ENCODE peak calls at places on chromosomes 13 and 19, in seven cellular contexts. One of them, this sample, is unnamed.

GRCh38 chr13:95553614-95554385 is 1.3 kb downstream of the CLDN10 start:
- DNase-seq in H9: peak; percentile 52
- DNase-seq in left ventricle myocardium inferior: no peak
- DNase-seq in ovary: no peak
- DNase-seq in tibial nerve: no peak
- DNase-seq in heart right ventricle: no peak
- DNase-seq in pancreas: peak; percentile 73
- DNase-seq in this sample: no peak

GRCh38 chr19:48419158-48419920 is 25.9 kb downstream of the GRIN2D start:
- DNase-seq in H9: peak; percentile 86
- DNase-seq in heart right ventricle: no peak
- DNase-seq in left ventricle myocardium inferior: peak; percentile 43
- DNase-seq in ovary: peak; percentile 42
- DNase-seq in pancreas: no peak
- DNase-seq in tibial nerve: no peak
- DNase-seq in this sample: peak; percentile 45

GRCh38 chr19:58196911-58197616 is 14.2 kb downstream of the ZNF274 start:
- DNase-seq in heart right ventricle: no peak
- DNase-seq in H9: no peak
- DNase-seq in left ventricle myocardium inferior: no peak
- DNase-seq in pancreas: no peak
- DNase-seq in tibial nerve: no peak
- DNase-seq in ovary: no peak
- DNase-seq in this sample: no peak

GRCh38 chr13:28744091-28744536 is 25.3 kb upstream of the SLC46A3 start:
- DNase-seq in left ventricle myocardium inferior: no peak
- DNase-seq in tibial nerve: no peak
- DNase-seq in pancreas: no peak
- DNase-seq in H9: peak; percentile 58
- DNase-seq in ovary: no peak
- DNase-seq in heart right ventricle: peak; percentile 11
- DNase-seq in this sample: no peak

GRCh38 chr13:100454876-100455275 is 133.7 kb downstream of the GGACT start:
- DNase-seq in heart right ventricle: no peak
- DNase-seq in pancreas: no peak
- DNase-seq in H9: no peak
- DNase-seq in tibial nerve: no peak
- DNase-seq in left ventricle myocardium inferior: no peak
- DNase-seq in ovary: no peak
- DNase-seq in this sample: no peak

GRCh38 chr13:21005193-21005592 is 56.2 kb downstream of the LATS2 start:
- DNase-seq in tibial nerve: no peak
- DNase-seq in pancreas: no peak
- DNase-seq in left ventricle myocardium inferior: no peak
- DNase-seq in ovary: no peak
- DNase-seq in H9: no peak
- DNase-seq in heart right ventricle: no peak
- DNase-seq in this sample: no peak

GRCh38 chr13:40452741-40453665 is 213.4 kb downstream of the FOXO1 start:
- DNase-seq in pancreas: no peak
- DNase-seq in left ventricle myocardium inferior: no peak
- DNase-seq in heart right ventricle: no peak
- DNase-seq in tibial nerve: no peak
- DNase-seq in ovary: no peak
- DNase-seq in H9: no peak
- DNase-seq in this sample: peak; percentile 22

GRCh38 chr13:65287405-65287804 is 1942.7 kb downstream of the PCDH9 start:
- DNase-seq in tibial nerve: no peak
- DNase-seq in heart right ventricle: no peak
- DNase-seq in H9: no peak
- DNase-seq in left ventricle myocardium inferior: no peak
- DNase-seq in pancreas: no peak
- DNase-seq in ovary: no peak
- DNase-seq in this sample: no peak

GRCh38 chr19:5282926-5283325 is 57.7 kb downstream of the PTPRS start:
- DNase-seq in left ventricle myocardium inferior: peak; percentile 73
- DNase-seq in H9: no peak
- DNase-seq in heart right ventricle: no peak
- DNase-seq in ovary: no peak
- DNase-seq in pancreas: no peak
- DNase-seq in tibial nerve: peak; percentile 46
- DNase-seq in this sample: no peak

GRCh38 chr13:46295531-46296464 is 84.1 kb downstream of the LRRC63 start:
- DNase-seq in H9: no peak
- DNase-seq in heart right ventricle: no peak
- DNase-seq in pancreas: no peak
- DNase-seq in tibial nerve: no peak
- DNase-seq in ovary: no peak
- DNase-seq in left ventricle myocardium inferior: no peak
- DNase-seq in this sample: peak; percentile 4

GRCh38 chr19:48158210-48158790 is 11.8 kb downstream of the LIG1 start:
- DNase-seq in left ventricle myocardium inferior: no peak
- DNase-seq in tibial nerve: no peak
- DNase-seq in H9: no peak
- DNase-seq in ovary: no peak
- DNase-seq in heart right ventricle: no peak
- DNase-seq in pancreas: no peak
- DNase-seq in this sample: no peak

GRCh38 chr19:44909775-44910174 is 4.2 kb downstream of the APOE start:
- DNase-seq in H9: no peak
- DNase-seq in left ventricle myocardium inferior: no peak
- DNase-seq in tibial nerve: no peak
- DNase-seq in pancreas: no peak
- DNase-seq in heart right ventricle: no peak
- DNase-seq in ovary: no peak
- DNase-seq in this sample: no peak

GRCh38 chr13:89733686-89734085 is 1613.8 kb upstream of the MIR17HG start:
- DNase-seq in pancreas: no peak
- DNase-seq in H9: no peak
- DNase-seq in tibial nerve: no peak
- DNase-seq in left ventricle myocardium inferior: no peak
- DNase-seq in ovary: no peak
- DNase-seq in heart right ventricle: no peak
- DNase-seq in this sample: no peak

GRCh38 chr19:18932216-18932841 is 8.7 kb downstream of the HOMER3 start:
- DNase-seq in tibial nerve: peak; percentile 67
- DNase-seq in heart right ventricle: peak; percentile 69
- DNase-seq in H9: peak; percentile 99
- DNase-seq in ovary: peak; percentile 86
- DNase-seq in pancreas: peak; percentile 57
- DNase-seq in left ventricle myocardium inferior: peak; percentile 78
- DNase-seq in this sample: peak; percentile 46

GRCh38 chr19:5624154-5624663 is 1.3 kb downstream of the SAFB start:
- DNase-seq in H9: no peak
- DNase-seq in pancreas: peak; percentile 44
- DNase-seq in heart right ventricle: peak; percentile 22
- DNase-seq in ovary: peak; percentile 54
- DNase-seq in left ventricle myocardium inferior: peak; percentile 40
- DNase-seq in tibial nerve: peak; percentile 23
- DNase-seq in this sample: peak; percentile 54

GRCh38 chr13:71056581-71056980 is 810.4 kb downstream of the DACH1 start:
- DNase-seq in pancreas: no peak
- DNase-seq in tibial nerve: no peak
- DNase-seq in ovary: no peak
- DNase-seq in left ventricle myocardium inferior: no peak
- DNase-seq in H9: peak; percentile 58
- DNase-seq in heart right ventricle: no peak
- DNase-seq in this sample: no peak

GRCh38 chr13:50340566-50341287 is 325.5 kb downstream of the KCNRG start:
- DNase-seq in heart right ventricle: no peak
- DNase-seq in pancreas: no peak
- DNase-seq in tibial nerve: peak; percentile 44
- DNase-seq in ovary: no peak
- DNase-seq in H9: no peak
- DNase-seq in left ventricle myocardium inferior: no peak
- DNase-seq in this sample: no peak

GRCh38 chr19:56170261-56170660 is 5.5 kb upstream of the GALP start:
- DNase-seq in H9: no peak
- DNase-seq in left ventricle myocardium inferior: no peak
- DNase-seq in heart right ventricle: peak; percentile 26
- DNase-seq in pancreas: peak; percentile 76
- DNase-seq in ovary: no peak
- DNase-seq in tibial nerve: no peak
- DNase-seq in this sample: peak; percentile 89

GRCh38 chr19:21902596-21902995 is 66.6 kb upstream of the ZNF43 start:
- DNase-seq in left ventricle myocardium inferior: no peak
- DNase-seq in ovary: no peak
- DNase-seq in H9: no peak
- DNase-seq in tibial nerve: no peak
- DNase-seq in heart right ventricle: no peak
- DNase-seq in pancreas: no peak
- DNase-seq in this sample: no peak

GRCh38 chr13:41137951-41138350 is 5.3 kb upstream of the KBTBD6 start:
- DNase-seq in pancreas: no peak
- DNase-seq in ovary: no peak
- DNase-seq in heart right ventricle: no peak
- DNase-seq in tibial nerve: no peak
- DNase-seq in H9: no peak
- DNase-seq in left ventricle myocardium inferior: no peak
- DNase-seq in this sample: no peak

GRCh38 chr13:50592412-50593145 is 250.9 kb downstream of the DLEU7 start:
- DNase-seq in ovary: no peak
- DNase-seq in H9: no peak
- DNase-seq in heart right ventricle: no peak
- DNase-seq in left ventricle myocardium inferior: no peak
- DNase-seq in tibial nerve: no peak
- DNase-seq in pancreas: no peak
- DNase-seq in this sample: no peak

GRCh38 chr19:24033962-24034342 is 53.0 kb upstream of the ZNF254 start:
- DNase-seq in H9: no peak
- DNase-seq in left ventricle myocardium inferior: peak; percentile 30
- DNase-seq in pancreas: peak; percentile 41
- DNase-seq in heart right ventricle: peak; percentile 21
- DNase-seq in ovary: peak; percentile 39
- DNase-seq in tibial nerve: no peak
- DNase-seq in this sample: peak; percentile 86

GRCh38 chr13:79393564-79394249 is 12.3 kb downstream of the RBM26 start:
- DNase-seq in heart right ventricle: no peak
- DNase-seq in ovary: no peak
- DNase-seq in pancreas: no peak
- DNase-seq in left ventricle myocardium inferior: no peak
- DNase-seq in H9: no peak
- DNase-seq in tibial nerve: no peak
- DNase-seq in this sample: no peak
- H3K4me1 ChIP-seq in heart right ventricle: peaks cover 13% of the 10 kb centered on the region
- H3K4me1 ChIP-seq in ovary: no peaks in the 10 kb centered on the region
- H3K4me1 ChIP-seq in pancreas: peaks cover 7% of the 10 kb centered on the region
- H3K4me1 ChIP-seq in left ventricle myocardium inferior: peaks cover 46% of the 10 kb centered on the region
- H3K4me1 ChIP-seq in H9: no peaks in the 10 kb centered on the region
- H3K4me1 ChIP-seq in tibial nerve: peaks cover 17% of the 10 kb centered on the region
- H3K4me1 ChIP-seq in this sample: peaks cover 19% of the 10 kb centered on the region

GRCh38 chr19:15437355-15438123 is 12.2 kb downstream of the WIZ start:
- DNase-seq in ovary: no peak
- DNase-seq in left ventricle myocardium inferior: no peak
- DNase-seq in heart right ventricle: no peak
- DNase-seq in pancreas: no peak
- DNase-seq in H9: no peak
- DNase-seq in tibial nerve: no peak
- DNase-seq in this sample: no peak
- TF ChIP-seq CTCF in ovary: no peak
- TF ChIP-seq CTCF in left ventricle myocardium inferior: no peak
- TF ChIP-seq CTCF in heart right ventricle: peak; percentile 14
- TF ChIP-seq CTCF in pancreas: no peak
- TF ChIP-seq CTCF in H9: no peak
- TF ChIP-seq CTCF in tibial nerve: no peak
- TF ChIP-seq CTCF in this sample: no peak

GRCh38 chr13:73177911-73178565 is 119.2 kb downstream of the KLF5 start:
- DNase-seq in pancreas: no peak
- DNase-seq in heart right ventricle: no peak
- DNase-seq in left ventricle myocardium inferior: no peak
- DNase-seq in H9: no peak
- DNase-seq in tibial nerve: no peak
- DNase-seq in ovary: no peak
- DNase-seq in this sample: no peak
- H3K4me1 ChIP-seq in pancreas: no peaks in the 10 kb centered on the region
- H3K4me1 ChIP-seq in heart right ventricle: no peaks in the 10 kb centered on the region
- H3K4me1 ChIP-seq in left ventricle myocardium inferior: no peaks in the 10 kb centered on the region
- H3K4me1 ChIP-seq in H9: no peaks in the 10 kb centered on the region
- H3K4me1 ChIP-seq in tibial nerve: no peaks in the 10 kb centered on the region
- H3K4me1 ChIP-seq in ovary: no peaks in the 10 kb centered on the region
- H3K4me1 ChIP-seq in this sample: no peaks in the 10 kb centered on the region

DNA sequence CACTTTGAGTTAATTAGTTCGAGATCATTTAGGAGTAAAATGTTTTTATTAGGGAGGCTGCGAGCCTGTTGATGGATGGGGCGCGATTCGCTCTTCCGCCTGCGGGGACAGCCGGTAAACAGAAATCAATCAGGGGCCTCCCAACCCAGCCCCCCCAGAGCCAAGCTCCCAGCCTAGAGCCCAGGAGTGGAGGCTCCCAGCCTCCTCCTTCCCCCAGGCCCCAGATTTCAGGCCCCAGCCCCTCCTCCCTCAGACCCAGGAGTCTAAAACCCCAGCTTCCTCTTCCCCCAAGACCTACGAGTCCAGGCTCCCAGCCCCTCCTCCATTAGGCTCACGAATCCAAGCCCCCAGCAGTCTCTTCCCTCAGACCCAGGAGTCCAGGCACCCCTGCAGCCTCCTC is 9.7 kb upstream of the ERFL start:
- DNase-seq in tibial nerve: no peak
- DNase-seq in heart right ventricle: no peak
- DNase-seq in ovary: no peak
- DNase-seq in H9: no peak
- DNase-seq in left ventricle myocardium inferior: no peak
- DNase-seq in pancreas: no peak
- DNase-seq in this sample: no peak
- TF ChIP-seq CTCF in tibial nerve: no peak
- TF ChIP-seq CTCF in heart right ventricle: no peak
- TF ChIP-seq CTCF in ovary: no peak
- TF ChIP-seq CTCF in H9: peak; percentile 41
- TF ChIP-seq CTCF in left ventricle myocardium inferior: no peak
- TF ChIP-seq CTCF in pancreas: no peak
- TF ChIP-seq CTCF in this sample: no peak

GRCh38 chr19:33290082-33290815 is 12.1 kb downstream of the CEBPA start:
- DNase-seq in left ventricle myocardium inferior: no peak
- DNase-seq in H9: no peak
- DNase-seq in heart right ventricle: no peak
- DNase-seq in pancreas: no peak
- DNase-seq in tibial nerve: no peak
- DNase-seq in ovary: no peak
- DNase-seq in this sample: no peak
- H3K4me1 ChIP-seq in left ventricle myocardium inferior: no peaks in the 10 kb centered on the region
- H3K4me1 ChIP-seq in H9: no peaks in the 10 kb centered on the region
- H3K4me1 ChIP-seq in heart right ventricle: no peaks in the 10 kb centered on the region
- H3K4me1 ChIP-seq in pancreas: peaks cover 7% of the 10 kb centered on the region
- H3K4me1 ChIP-seq in tibial nerve: peaks cover 5% of the 10 kb centered on the region
- H3K4me1 ChIP-seq in ovary: no peaks in the 10 kb centered on the region
- H3K4me1 ChIP-seq in this sample: peaks cover 73% of the 10 kb centered on the region

GRCh38 chr19:50147462-50148423 is 15.3 kb downstream of the IZUMO2 start:
- DNase-seq in heart right ventricle: peak; percentile 91
- DNase-seq in ovary: peak; percentile 91
- DNase-seq in left ventricle myocardium inferior: peak; percentile 92
- DNase-seq in H9: peak; percentile 89
- DNase-seq in tibial nerve: peak; percentile 70
- DNase-seq in pancreas: peak; percentile 86
- DNase-seq in this sample: peak; percentile 94
- TF ChIP-seq CTCF in heart right ventricle: peak; percentile 65
- TF ChIP-seq CTCF in ovary: peak; percentile 21
- TF ChIP-seq CTCF in left ventricle myocardium inferior: peak; percentile 59
- TF ChIP-seq CTCF in H9: peak; percentile 62
- TF ChIP-seq CTCF in tibial nerve: peak; percentile 58
- TF ChIP-seq CTCF in pancreas: no peak
- TF ChIP-seq CTCF in this sample: peak; percentile 75

This sample was measured in thyroid gland.